ENCODE peak calls at places on chromosomes 3 and 15, in four cellular contexts. I is RWPE1, T is keratinocyte, Y is ovary. V is an unnamed sample.

GRCh38 chr15:72389231-72389630 is 8.9 kb upstream of the TMEM202 start:
- DNase-seq in I (no peak), T (no peak), Y (no peak), V (no peak)

GRCh38 chr3:64708456-64708855 is 20.7 kb upstream of the ADAMTS9 start:
- DNase-seq in I (no peak), T (no peak), Y (no peak), V (no peak)

GRCh38 chr15:47599806-47600205 is 117.5 kb upstream of the SEMA6D start:
- DNase-seq in I (no peak), T (no peak), Y (no peak), V (no peak)

GRCh38 chr3:158782283-158782682 is 19.6 kb upstream of the MFSD1 start:
- DNase-seq in I (no peak), T (no peak), Y (no peak), V (no peak)

GRCh38 chr3:158768361-158768787 is 33.5 kb upstream of the MFSD1 start:
- DNase-seq in I (no peak), T (no peak), Y (peak), V (no peak)

GRCh38 chr15:42471002-42471401 is 19.9 kb downstream of the ZNF106 start:
- DNase-seq in I (no peak), T (no peak), Y (no peak), V (no peak)

GRCh38 chr3:3227670-3228069 is 48.2 kb upstream of the CRBN start:
- DNase-seq in I (no peak), T (no peak), Y (no peak), V (no peak)

GRCh38 chr3:169699536-169700050 is 36.1 kb upstream of the MECOM start:
- DNase-seq in I (no peak), T (no peak), Y (peak), V (no peak)

GRCh38 chr15:101431748-101432147 is 57.8 kb downstream of the PCSK6 start:
- DNase-seq in I (no peak), T (no peak), Y (no peak), V (no peak)

GRCh38 chr3:72496055-72496690 is 352.1 kb downstream of the SHQ1 start:
- DNase-seq in I (no peak), T (no peak), Y (no peak), V (no peak)

GRCh38 chr3:27615555-27615954 is 106.6 kb downstream of the EOMES start:
- DNase-seq in I (no peak), T (no peak), Y (no peak), V (no peak)

GRCh38 chr3:9047465-9048346 is 84.4 kb upstream of the RAD18 start:
- DNase-seq in I (no peak), T (no peak), Y (no peak), V (no peak)

GRCh38 chr15:53549697-53550315 is 209.7 kb downstream of the WDR72 start:
- DNase-seq in I (no peak), T (no peak), Y (no peak), V (peak)

GRCh38 chr3:38603731-38604131 is 45.8 kb downstream of the SCN5A start:
- DNase-seq in I (no peak), T (no peak), Y (no peak), V (no peak)

GRCh38 chr3:148309390-148310035 is 388.2 kb upstream of the AGTR1 start:
- DNase-seq in I (peak), T (no peak), Y (no peak), V (no peak)

GRCh38 chr15:85618956-85619491 is 175.7 kb downstream of the KLHL25 start:
- DNase-seq in I (peak), T (peak), Y (peak), V (peak)
- H3K27ac ChIP-seq in I (peak), T (peak), Y (peak), V (peak)

GRCh38 chr3:141336672-141337522 is 31.4 kb upstream of the ZBTB38 start:
- DNase-seq in I (peak), T (peak), Y (no peak), V (peak)
- H3K27ac ChIP-seq in I (no peak), T (no peak), Y (no peak), V (peak)

DNA sequence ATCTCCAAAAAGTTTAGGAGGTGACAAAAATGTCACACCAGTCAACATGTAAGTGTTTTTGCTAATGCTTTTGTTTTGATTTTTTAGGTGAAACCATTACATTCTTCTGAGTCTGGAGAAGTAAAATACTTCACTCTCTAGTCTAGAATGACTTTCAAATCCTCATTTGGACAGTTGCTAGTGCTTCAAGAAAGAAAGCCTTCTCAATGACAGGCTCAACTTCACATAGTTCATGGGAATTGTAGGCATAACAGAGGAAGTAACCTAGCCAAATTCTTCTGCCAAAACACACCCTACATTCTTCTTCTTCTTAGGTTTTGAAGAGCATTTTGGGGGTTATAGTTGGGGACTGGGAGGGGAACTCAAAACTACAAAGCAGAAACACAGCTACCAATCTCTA is 29.4 kb upstream of the HEG1 start:
- DNase-seq in I (no peak), T (no peak), Y (no peak), V (no peak)
- H3K27ac ChIP-seq in I (no peak), T (no peak), Y (no peak), V (no peak)

DNA sequence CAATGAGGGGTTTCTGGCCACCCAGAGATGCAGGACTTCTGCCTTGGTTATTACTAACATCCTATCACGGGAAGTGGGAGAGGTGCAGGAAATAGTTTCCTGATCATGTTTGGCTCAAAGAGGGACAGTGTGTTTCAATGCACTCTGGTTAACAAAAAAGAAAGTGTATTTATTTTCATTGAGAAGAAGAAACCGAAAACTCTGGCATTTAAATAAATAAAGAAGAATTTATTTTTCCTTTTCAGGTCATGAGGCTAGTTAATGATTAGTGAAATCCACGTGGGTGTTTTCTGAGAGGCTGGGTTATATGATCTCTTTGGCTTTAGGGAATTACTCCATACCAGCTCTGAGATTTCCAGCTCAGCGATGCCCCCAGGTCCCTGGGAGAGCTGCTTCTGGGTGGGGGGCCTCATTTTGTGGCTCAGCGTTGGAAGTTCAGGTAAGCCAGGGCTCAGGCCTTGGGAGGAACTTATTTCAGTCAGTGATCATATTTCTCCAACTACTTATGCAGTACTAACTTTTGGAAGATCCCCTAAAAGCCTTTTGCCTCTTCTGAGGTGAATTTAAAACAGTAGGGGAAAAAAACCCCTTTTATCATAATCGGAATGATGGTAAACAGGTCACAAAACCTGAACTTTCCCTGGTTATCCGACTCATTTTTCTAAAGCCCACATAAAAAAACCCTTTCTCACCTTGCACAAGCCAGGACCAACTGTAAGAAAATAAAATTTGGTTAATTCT is at the start of gene PLA1A:
- DNase-seq in I (no peak), T (no peak), Y (no peak), V (no peak)
- H3K27ac ChIP-seq in I (no peak), T (no peak), Y (no peak), V (no peak)

DNA sequence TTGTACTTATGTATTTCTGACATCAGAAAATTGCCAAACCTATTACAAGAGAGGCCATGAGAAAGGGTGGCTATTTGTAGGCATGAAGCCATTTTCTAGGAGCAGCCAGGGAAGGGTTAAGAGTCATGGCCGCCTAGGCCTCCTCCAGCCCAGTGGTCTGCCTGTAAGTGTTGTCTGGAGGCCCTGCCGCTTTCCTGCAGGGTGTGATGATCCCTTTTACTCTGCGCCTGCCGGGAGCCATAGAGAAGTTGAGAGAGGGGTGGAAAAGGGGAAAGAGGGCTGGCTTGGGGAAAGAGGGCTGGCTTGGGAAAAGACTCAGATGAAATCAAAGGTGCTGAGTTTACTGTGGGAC is 29.1 kb upstream of the KCTD6 start:
- DNase-seq in I (no peak), T (no peak), Y (no peak), V (no peak)
- H3K27ac ChIP-seq in I (peak), T (no peak), Y (no peak), V (no peak)

V was measured in epithelial cell of prostate.